ENCODE peak calls at places on chromosomes 1 and 21, in eight cellular contexts. C, O, V, M, L, G, S and I are unnamed samples.

GRCh38 chr1:41576206-41576605 is 91.7 kb upstream of the EDN2 start:
- DNase-seq in M (no peak), G (no peak), S (no peak), V (peak), C (no peak), L (no peak), O (no peak), I (no peak)

GRCh38 chr1:24020032-24020431 is 39.9 kb upstream of the SRSF10 start:
- DNase-seq in C (no peak), M (no peak), V (no peak), L (peak), O (no peak), G (peak), S (peak), I (no peak)

GRCh38 chr1:24688033-24688432 is 44.9 kb downstream of the SRRM1 start:
- DNase-seq in G (no peak), O (no peak), V (no peak), M (no peak), L (no peak), C (no peak), S (no peak), I (no peak)

GRCh38 chr1:95233321-95233736 is 681 bp upstream of the RWDD3 start:
- DNase-seq in O (peak), L (peak), C (no peak), V (peak), M (peak), G (peak), S (peak), I (peak)

GRCh38 chr1:83029916-83030315 is 969.0 kb downstream of the TTLL7 start:
- DNase-seq in G (no peak), M (no peak), L (no peak), S (no peak), O (no peak), V (no peak), C (no peak), I (no peak)

GRCh38 chr1:200107004-200107470 is 79.5 kb downstream of the NR5A2 start:
- DNase-seq in C (no peak), O (no peak), M (no peak), G (no peak), L (no peak), V (no peak), S (no peak), I (no peak)

GRCh38 chr1:26234644-26235384 is 814 bp downstream of the CEP85 start:
- DNase-seq in V (no peak), L (no peak), S (no peak), G (no peak), O (no peak), M (no peak), C (peak), I (no peak)

GRCh38 chr1:10891081-10891480 is 94.6 kb upstream of the CASZ1 start:
- DNase-seq in C (no peak), L (no peak), V (no peak), M (no peak), S (no peak), O (no peak), G (no peak), I (no peak)

GRCh38 chr1:180953791-180954721 is 41.4 kb downstream of the KIAA1614 start:
- DNase-seq in O (peak), V (peak), M (peak), L (peak), S (peak), C (no peak), G (peak), I (no peak)

GRCh38 chr1:43199093-43199726 is 27.1 kb downstream of the CFAP57 start:
- DNase-seq in L (no peak), M (no peak), O (no peak), C (no peak), G (no peak), S (no peak), V (no peak), I (peak)

GRCh38 chr1:199723557-199723956 is 304.0 kb upstream of the NR5A2 start:
- DNase-seq in V (no peak), G (no peak), C (no peak), O (no peak), L (no peak), S (no peak), M (no peak), I (no peak)

GRCh38 chr1:10755977-10756521 is 40.4 kb downstream of the CASZ1 start:
- DNase-seq in L (peak), C (peak), G (peak), S (peak), O (peak), V (peak), M (peak), I (peak)

GRCh38 chr1:82062206-82062605 is 261.5 kb downstream of the ADGRL2 start:
- DNase-seq in C (no peak), G (no peak), S (no peak), L (no peak), O (no peak), M (no peak), V (no peak), I (no peak)

GRCh38 chr1:238642231-238642630 is 744.1 kb upstream of the CHRM3 start:
- DNase-seq in V (no peak), O (no peak), G (no peak), C (no peak), M (no peak), S (no peak), L (no peak), I (no peak)

GRCh38 chr1:20726932-20727745 is 5.4 kb downstream of the SH2D5 start:
- DNase-seq in O (no peak), M (no peak), G (peak), L (no peak), S (peak), V (peak), C (no peak), I (no peak)

GRCh38 chr1:184110253-184111204 is 59.0 kb downstream of the TSEN15 start:
- DNase-seq in M (no peak), S (no peak), C (peak), O (no peak), V (no peak), L (no peak), G (no peak), I (no peak)

GRCh38 chr1:197027359-197027758 is 39.7 kb downstream of the F13B start:
- DNase-seq in G (no peak), C (no peak), S (no peak), V (no peak), L (no peak), O (no peak), M (no peak), I (no peak)

GRCh38 chr1:95086949-95087533 is 14.3 kb upstream of the ALG14 start:
- DNase-seq in V (no peak), G (no peak), S (no peak), L (no peak), C (peak), O (no peak), M (peak), I (no peak)

GRCh38 chr1:240790851-240791250 is 178.9 kb upstream of the GREM2 start:
- DNase-seq in O (no peak), G (no peak), C (no peak), S (no peak), L (no peak), M (no peak), V (no peak), I (no peak)

GRCh38 chr1:39122056-39122455 is 82.4 kb upstream of the MACF1 start:
- DNase-seq in C (no peak), L (no peak), S (no peak), O (no peak), G (no peak), V (no peak), M (no peak), I (no peak)

GRCh38 chr1:174999926-175000696 is at the start of gene CACYBP:
- DNase-seq in C (peak), V (peak), L (no peak), G (no peak), S (no peak), O (no peak), M (no peak), I (peak)

GRCh38 chr1:212288614-212289013 is 3.4 kb downstream of the PPP2R5A start:
- DNase-seq in L (no peak), S (no peak), O (no peak), M (no peak), V (no peak), G (no peak), C (no peak), I (no peak)

GRCh38 chr1:50358962-50359361 is 64.3 kb downstream of the DMRTA2 start:
- DNase-seq in V (no peak), S (no peak), M (no peak), C (no peak), O (no peak), L (no peak), G (no peak), I (no peak)

GRCh38 chr1:168957818-168958217 is 148.7 kb upstream of the ATP1B1 start:
- DNase-seq in O (no peak), S (no peak), L (no peak), C (no peak), G (no peak), M (no peak), V (no peak), I (no peak)

GRCh38 chr21:43815107-43815742 is 25.8 kb downstream of the RRP1 start:
- DNase-seq in L (no peak), V (no peak), S (no peak), C (no peak), M (no peak), O (no peak), G (no peak), I (no peak)

GRCh38 chr1:94069649-94070285 is 51.2 kb downstream of the ABCA4 start:
- DNase-seq in C (no peak), S (no peak), V (no peak), O (no peak), G (no peak), M (peak), L (no peak), I (no peak)

GRCh38 chr1:18199462-18199861 is 91.9 kb downstream of the IGSF21 start:
- DNase-seq in G (no peak), O (no peak), L (no peak), M (no peak), C (no peak), S (no peak), V (no peak), I (no peak)

GRCh38 chr21:39712976-39713375 is 32.0 kb upstream of the IGSF5 start:
- DNase-seq in G (no peak), C (peak), S (no peak), V (no peak), M (no peak), O (no peak), L (no peak), I (no peak)

GRCh38 chr1:966135-966602 is at the start of gene PLEKHN1:
- DNase-seq in M (peak), V (peak), G (no peak), L (no peak), S (no peak), O (peak), C (peak), I (no peak)

GRCh38 chr1:203765029-203765837 is at the start of gene LAX1:
- DNase-seq in C (no peak), M (no peak), S (no peak), V (peak), L (no peak), O (no peak), G (no peak), I (peak)

GRCh38 chr1:86155061-86155806 is 1.3 kb downstream of the COL24A1 start:
- DNase-seq in O (peak), V (no peak), M (no peak), S (peak), C (no peak), L (no peak), G (peak), I (no peak)

GRCh38 chr1:73998348-73998959 is 199.5 kb downstream of the LRRIQ3 start:
- DNase-seq in C (peak), S (no peak), O (no peak), L (no peak), M (no peak), V (no peak), G (no peak), I (no peak)
- TF ChIP-seq CTCF in C (no peak), S (no peak), O (peak), L (peak), M (peak), V (no peak), G (peak), I (no peak)

GRCh38 chr21:38088916-38089762 is 167.7 kb upstream of the KCNJ15 start:
- DNase-seq in C (no peak), O (no peak), V (no peak), G (no peak), M (no peak), L (no peak), S (no peak), I (no peak)
- TF ChIP-seq POLR2A in C (no peak), O (no peak), V (no peak), G (no peak), M (no peak), L (no peak), S (no peak), I (no peak)

GRCh38 chr21:45318146-45318555 is 30.5 kb upstream of the POFUT2 start:
- DNase-seq in S (peak), C (no peak), G (peak), O (no peak), M (no peak), L (no peak), V (no peak), I (no peak)

GRCh38 chr21:45318556-45319341 is 31.1 kb upstream of the POFUT2 start:
- DNase-seq in V (peak), L (peak), C (no peak), G (peak), S (peak), M (peak), O (peak), I (no peak)

GRCh38 chr21:45320991-45321656 is 33.4 kb upstream of the POFUT2 start:
- DNase-seq in C (no peak), V (no peak), S (peak), O (no peak), G (no peak), L (no peak), M (no peak), I (no peak)

GRCh38 chr21:45320261-45320990 is 32.7 kb upstream of the POFUT2 start:
- DNase-seq in S (peak), O (peak), C (no peak), G (peak), V (no peak), M (no peak), L (no peak), I (no peak)

GRCh38 chr21:45319461-45320211 is 31.9 kb upstream of the POFUT2 start:
- DNase-seq in L (no peak), C (no peak), O (no peak), M (peak), G (peak), V (no peak), S (peak), I (no peak)
- TF ChIP-seq CTCF in L (no peak), C (no peak), O (no peak), M (no peak), G (no peak), V (no peak), S (no peak), I (no peak)

DNA sequence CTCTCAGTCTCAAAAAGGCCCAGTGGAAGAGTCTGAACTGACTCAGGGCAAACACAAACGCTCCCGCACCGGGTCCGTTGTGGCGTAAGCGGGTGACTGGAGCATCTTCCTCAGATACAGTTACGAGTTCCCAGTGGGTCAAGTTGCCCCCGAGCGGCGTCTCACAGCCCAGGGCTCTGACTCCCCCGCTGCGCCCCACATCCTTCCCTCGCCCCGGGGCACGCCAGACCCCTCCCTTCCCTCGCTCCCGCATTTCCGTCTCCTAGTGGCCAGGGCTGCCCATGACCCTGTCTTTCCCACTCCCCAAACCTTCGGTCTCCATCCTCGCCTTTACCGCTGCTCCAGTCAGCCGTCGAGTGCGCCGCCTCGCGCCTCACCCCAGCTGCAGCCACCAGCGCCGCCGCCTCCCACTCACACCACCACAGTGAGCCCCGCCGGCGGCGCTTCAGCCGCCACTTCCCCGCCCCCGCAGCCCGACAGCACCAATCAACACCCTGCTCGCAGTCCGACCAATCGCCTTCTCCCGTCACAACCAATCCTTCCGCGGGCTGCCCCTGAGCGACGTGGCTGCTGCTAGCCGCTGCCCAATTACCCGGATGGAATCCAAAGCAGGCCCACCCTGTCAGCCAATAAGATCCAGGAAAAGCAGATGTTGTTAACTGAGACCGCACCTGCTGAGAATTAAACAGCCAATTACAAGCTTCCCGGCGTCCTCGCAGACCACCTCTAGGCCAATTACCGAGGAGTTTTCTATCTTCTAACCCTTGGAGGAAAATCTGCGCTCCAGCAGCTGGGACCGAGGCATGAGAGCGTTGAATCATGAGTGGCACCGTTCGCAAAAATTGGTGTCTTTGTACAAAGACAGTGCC is at the start of gene TDRKH:
- DNase-seq in S (peak), G (peak), M (peak), V (peak), O (peak), C (peak), L (peak), I (peak)
- TF ChIP-seq POLR2A in S (peak), G (no peak), M (peak), V (peak), O (peak), C (no peak), L (peak), I (no peak)

DNA sequence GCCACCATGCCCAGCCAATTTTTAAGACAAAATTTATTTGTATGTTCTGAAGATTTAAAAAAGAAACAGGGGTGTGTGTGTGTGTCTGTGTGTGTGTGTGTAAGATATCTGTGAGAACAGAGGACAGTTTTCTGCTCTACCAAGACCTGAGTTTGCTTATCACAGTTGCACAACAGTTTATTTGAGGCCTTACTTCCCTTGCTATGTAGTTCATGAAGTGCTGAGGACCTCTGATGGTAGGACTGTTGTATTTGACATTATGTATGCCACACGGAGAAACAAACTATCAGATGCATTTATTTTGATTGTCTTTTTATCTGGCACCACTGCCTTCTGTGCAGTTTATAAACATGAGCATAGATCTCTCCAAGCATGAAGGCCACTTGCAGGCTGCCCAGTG is 355.2 kb downstream of the PBX1 start:
- DNase-seq in G (no peak), C (peak), O (no peak), V (no peak), M (peak), L (no peak), S (no peak), I (no peak)
- TF ChIP-seq CTCF in G (peak), C (no peak), O (peak), V (no peak), M (peak), L (peak), S (peak), I (no peak)

GRCh38 chr1:13951793-13952751 is 252.1 kb downstream of the PRDM2 start:
- DNase-seq in C (no peak), M (no peak), G (no peak), V (no peak), L (no peak), S (no peak), O (no peak), I (no peak)
- TF ChIP-seq POLR2A in C (no peak), M (no peak), G (no peak), V (no peak), L (no peak), S (no peak), O (no peak), I (no peak)